ENCODE peak calls at places on chromosomes 2 and 18, in five cellular contexts. T is GM20000, H is AG20443, D is stomach, S is head of caudate nucleus. M is an unnamed sample.

GRCh38 chr2:122885436-122885835 is 1130.0 kb downstream of the TSN start:
- DNase-seq in T (no peak), H (no peak), D (no peak), S (no peak), M (no peak)

GRCh38 chr18:76679877-76680276 is 142.5 kb upstream of the ZNF236 start:
- DNase-seq in T (no peak), H (no peak), D (no peak), S (no peak), M (no peak)

GRCh38 chr18:22674300-22674699 is 256.6 kb upstream of the CTAGE1 start:
- DNase-seq in T (no peak), H (peak), D (no peak), S (no peak), M (peak)

GRCh38 chr2:38653715-38654494 is 12.0 kb upstream of the GALM start:
- DNase-seq in T (no peak), H (no peak), D (no peak), S (no peak), M (no peak)

GRCh38 chr2:26355038-26355995 is 8.7 kb upstream of the ADGRF3 start:
- DNase-seq in T (no peak), H (peak), D (no peak), S (no peak), M (peak)

GRCh38 chr2:144660518-144661316 is 140.8 kb upstream of the ZEB2 start:
- DNase-seq in T (no peak), H (no peak), D (no peak), S (no peak), M (peak)

GRCh38 chr2:12437144-12437543 is 279.6 kb upstream of the TRIB2 start:
- DNase-seq in T (no peak), H (no peak), D (no peak), S (no peak), M (no peak)

GRCh38 chr18:6886931-6887330 is 157.4 kb downstream of the ARHGAP28 start:
- DNase-seq in T (no peak), H (no peak), D (no peak), S (no peak), M (no peak)

GRCh38 chr2:41966920-41967319 is 80.9 kb upstream of the PKDCC start:
- DNase-seq in T (no peak), H (no peak), D (no peak), S (peak), M (peak)

GRCh38 chr2:126657636-126658315 is 1.8 kb downstream of the GYPC start:
- DNase-seq in T (peak), H (peak), D (peak), S (no peak), M (peak)

GRCh38 chr2:156343940-156344301 is 11.4 kb upstream of the NR4A2 start:
- DNase-seq in T (no peak), H (peak), D (no peak), S (no peak), M (no peak)

GRCh38 chr2:239751719-239752355 is 273.3 kb downstream of the NDUFA10 start:
- DNase-seq in T (no peak), H (no peak), D (no peak), S (no peak), M (no peak)

GRCh38 chr2:80340022-80340421 is 35.5 kb upstream of the LRRTM1 start:
- DNase-seq in T (no peak), H (no peak), D (no peak), S (no peak), M (no peak)